ENCODE peak calls at places on chromosomes 16 and 17, in four cellular contexts. One of them, this sample, is unnamed. For H3K9me3, the result is how much of the 10 kb centered on the place peaks cover.

GRCh38 chr16:58495861-58496331 is 4.0 kb upstream of the NDRG4 start:
- DNase-seq in BE2C: no peak
- DNase-seq in A549: no peak
- DNase-seq in neural progenitor cell: peak
- DNase-seq in this sample: no peak

GRCh38 chr16:53881371-53881770 is 177.4 kb downstream of the FTO start:
- DNase-seq in neural progenitor cell: no peak
- DNase-seq in BE2C: no peak
- DNase-seq in A549: peak
- DNase-seq in this sample: no peak

GRCh38 chr16:84836234-84836647 is 16.5 kb downstream of the CRISPLD2 start:
- DNase-seq in neural progenitor cell: peak
- DNase-seq in BE2C: no peak
- DNase-seq in A549: no peak
- DNase-seq in this sample: peak

GRCh38 chr16:54280751-54281150 is 5.8 kb downstream of the IRX3 start:
- DNase-seq in neural progenitor cell: no peak
- DNase-seq in A549: no peak
- DNase-seq in BE2C: no peak
- DNase-seq in this sample: no peak

GRCh38 chr16:81265658-81266451 is 27.4 kb downstream of the BCO1 start:
- DNase-seq in neural progenitor cell: no peak
- DNase-seq in A549: no peak
- DNase-seq in BE2C: peak
- DNase-seq in this sample: no peak

GRCh38 chr16:27209591-27209990 is 6.3 kb downstream of the KDM8 start:
- DNase-seq in neural progenitor cell: no peak
- DNase-seq in BE2C: no peak
- DNase-seq in A549: no peak
- DNase-seq in this sample: no peak

GRCh38 chr16:20915733-20916132 is 15.2 kb downstream of the LYRM1 start:
- DNase-seq in A549: no peak
- DNase-seq in neural progenitor cell: no peak
- DNase-seq in BE2C: peak
- DNase-seq in this sample: no peak

GRCh38 chr17:60947100-60947499 is 269.4 kb downstream of the BCAS3 start:
- DNase-seq in A549: no peak
- DNase-seq in BE2C: no peak
- DNase-seq in neural progenitor cell: no peak
- DNase-seq in this sample: peak

GRCh38 chr16:74623846-74624245 is 16.9 kb upstream of the GLG1 start:
- DNase-seq in A549: no peak
- DNase-seq in neural progenitor cell: no peak
- DNase-seq in BE2C: no peak
- DNase-seq in this sample: no peak

GRCh38 chr17:65131946-65132345 is 5.2 kb upstream of the RGS9 start:
- DNase-seq in neural progenitor cell: no peak
- DNase-seq in BE2C: no peak
- DNase-seq in A549: peak
- DNase-seq in this sample: peak

GRCh38 chr17:15884731-15885130 is 60.2 kb upstream of the ADORA2B start:
- DNase-seq in neural progenitor cell: no peak
- DNase-seq in BE2C: no peak
- DNase-seq in A549: no peak
- DNase-seq in this sample: no peak

GRCh38 chr17:50221500-50222480 is 20.4 kb upstream of the COL1A1 start:
- DNase-seq in A549: no peak
- DNase-seq in BE2C: no peak
- DNase-seq in neural progenitor cell: no peak
- DNase-seq in this sample: peak

GRCh38 chr16:77431131-77431670 is 3.6 kb downstream of the ADAMTS18 start:
- DNase-seq in BE2C: no peak
- DNase-seq in A549: no peak
- DNase-seq in neural progenitor cell: no peak
- DNase-seq in this sample: no peak

GRCh38 chr16:60064026-60064425 is 1329.9 kb upstream of the GOT2 start:
- DNase-seq in A549: no peak
- DNase-seq in neural progenitor cell: no peak
- DNase-seq in BE2C: no peak
- DNase-seq in this sample: no peak
- H3K9me3 ChIP-seq in A549: under half
- H3K9me3 ChIP-seq in neural progenitor cell: under half
- H3K9me3 ChIP-seq in BE2C: under half
- H3K9me3 ChIP-seq in this sample: under half

GRCh38 chr16:66886914-66887313 is 6.6 kb downstream of the PDP2 start:
- DNase-seq in A549: no peak
- DNase-seq in BE2C: no peak
- DNase-seq in neural progenitor cell: no peak
- DNase-seq in this sample: no peak

GRCh38 chr16:66891360-66891759 is 11.0 kb downstream of the PDP2 start:
- DNase-seq in neural progenitor cell: no peak
- DNase-seq in A549: no peak
- DNase-seq in BE2C: no peak
- DNase-seq in this sample: no peak

GRCh38 chr16:66890796-66891195 is 10.5 kb downstream of the PDP2 start:
- DNase-seq in neural progenitor cell: no peak
- DNase-seq in BE2C: no peak
- DNase-seq in A549: no peak
- DNase-seq in this sample: no peak

GRCh38 chr16:66889622-66890021 is 9.3 kb downstream of the PDP2 start:
- DNase-seq in neural progenitor cell: no peak
- DNase-seq in BE2C: no peak
- DNase-seq in A549: no peak
- DNase-seq in this sample: no peak

DNA sequence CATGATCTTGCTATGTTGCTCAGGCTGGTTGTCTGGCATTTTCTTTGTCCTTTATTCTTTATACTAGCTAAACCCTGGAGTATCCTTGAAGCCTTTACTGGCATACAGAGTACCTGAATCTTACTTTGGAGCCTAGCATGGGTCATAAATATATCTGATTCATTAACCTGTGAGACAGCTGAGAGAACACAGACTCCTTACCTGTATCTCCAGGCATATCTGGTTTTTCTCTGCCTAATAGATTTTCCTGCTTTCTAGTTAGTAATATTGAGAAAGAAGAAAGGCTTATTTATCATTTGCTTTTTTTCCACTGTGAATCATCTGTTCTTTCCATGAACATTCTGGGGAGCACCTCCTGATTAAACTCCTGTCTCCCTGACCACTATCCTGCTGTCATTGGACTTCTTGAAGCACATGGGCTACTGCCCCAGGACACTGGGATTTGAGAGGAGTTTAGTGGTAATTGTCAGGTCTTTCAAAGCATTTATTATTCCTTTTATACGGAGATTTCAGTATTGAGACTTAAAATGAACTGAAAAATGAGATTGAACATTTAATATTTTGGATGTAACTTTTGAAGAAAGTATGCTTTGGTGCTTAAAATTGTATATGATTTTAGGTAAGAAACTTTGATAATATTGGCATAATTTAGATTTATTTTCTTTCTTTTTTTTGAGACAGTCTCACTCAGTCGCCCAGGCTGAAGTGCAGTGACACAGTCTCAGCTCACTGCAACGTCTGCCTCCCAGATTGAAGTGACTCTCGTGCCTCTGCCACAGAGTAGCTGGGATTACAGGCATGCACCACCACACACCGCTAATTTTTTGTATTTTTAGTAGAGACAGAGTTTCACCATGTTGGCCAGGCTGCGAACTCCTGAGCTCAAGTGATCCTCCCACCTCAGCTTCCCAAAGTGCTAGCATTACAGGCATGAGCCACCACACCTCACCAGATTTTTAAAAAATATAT is 8.6 kb downstream of the PDP2 start:
- DNase-seq in BE2C: no peak
- DNase-seq in neural progenitor cell: no peak
- DNase-seq in A549: no peak
- DNase-seq in this sample: no peak
- H3K4me3 ChIP-seq in BE2C: no peak
- H3K4me3 ChIP-seq in neural progenitor cell: no peak
- H3K4me3 ChIP-seq in A549: no peak
- H3K4me3 ChIP-seq in this sample: no peak

GRCh38 chr16:35386619-35387018 is 1927.2 kb downstream of the TP53TG3F start:
- DNase-seq in A549: no peak
- DNase-seq in BE2C: no peak
- DNase-seq in neural progenitor cell: no peak
- DNase-seq in this sample: no peak
- H3K9me3 ChIP-seq in A549: under half
- H3K9me3 ChIP-seq in BE2C: under half
- H3K9me3 ChIP-seq in neural progenitor cell: under half
- H3K9me3 ChIP-seq in this sample: under half

GRCh38 chr17:44038604-44039007 is 23.8 kb upstream of the TMEM101 start:
- DNase-seq in BE2C: peak
- DNase-seq in A549: no peak
- DNase-seq in neural progenitor cell: no peak
- DNase-seq in this sample: no peak

GRCh38 chr17:44043326-44043725 is 23.1 kb downstream of the LSM12 start:
- DNase-seq in A549: no peak
- DNase-seq in BE2C: no peak
- DNase-seq in neural progenitor cell: no peak
- DNase-seq in this sample: no peak

GRCh38 chr17:44044092-44044491 is 22.4 kb downstream of the LSM12 start:
- DNase-seq in BE2C: no peak
- DNase-seq in A549: no peak
- DNase-seq in neural progenitor cell: no peak
- DNase-seq in this sample: peak

GRCh38 chr17:44045493-44045892 is 21.0 kb downstream of the LSM12 start:
- DNase-seq in A549: no peak
- DNase-seq in BE2C: no peak
- DNase-seq in neural progenitor cell: no peak
- DNase-seq in this sample: no peak

GRCh38 chr17:44039829-44040635 is 25.3 kb upstream of the TMEM101 start:
- DNase-seq in A549: no peak
- DNase-seq in BE2C: no peak
- DNase-seq in neural progenitor cell: no peak
- DNase-seq in this sample: no peak
- H3K4me3 ChIP-seq in A549: no peak
- H3K4me3 ChIP-seq in BE2C: no peak
- H3K4me3 ChIP-seq in neural progenitor cell: no peak
- H3K4me3 ChIP-seq in this sample: no peak

GRCh38 chr17:26818736-26819135 is 475.2 kb upstream of the WSB1 start:
- DNase-seq in A549: no peak
- DNase-seq in neural progenitor cell: peak
- DNase-seq in BE2C: no peak
- DNase-seq in this sample: no peak
- H3K9me3 ChIP-seq in A549: half or more
- H3K9me3 ChIP-seq in neural progenitor cell: half or more
- H3K9me3 ChIP-seq in BE2C: under half
- H3K9me3 ChIP-seq in this sample: under half

GRCh38 chr16:70522216-70523000 is 946 bp downstream of the COG4 start:
- DNase-seq in neural progenitor cell: no peak
- DNase-seq in BE2C: no peak
- DNase-seq in A549: no peak
- DNase-seq in this sample: peak

GRCh38 chr16:70526403-70526802 is 2.8 kb downstream of the SF3B3 start:
- DNase-seq in neural progenitor cell: no peak
- DNase-seq in A549: no peak
- DNase-seq in BE2C: no peak
- DNase-seq in this sample: no peak

GRCh38 chr16:70523621-70524405 is at the start of gene SF3B3:
- DNase-seq in BE2C: peak
- DNase-seq in neural progenitor cell: peak
- DNase-seq in A549: peak
- DNase-seq in this sample: peak

GRCh38 chr16:70523013-70523620 is at the start of gene COG4:
- DNase-seq in BE2C: peak
- DNase-seq in neural progenitor cell: peak
- DNase-seq in A549: peak
- DNase-seq in this sample: peak

GRCh38 chr16:70520612-70521297 is 2.6 kb downstream of the COG4 start:
- DNase-seq in A549: no peak
- DNase-seq in BE2C: no peak
- DNase-seq in neural progenitor cell: no peak
- DNase-seq in this sample: no peak
- H3K4me3 ChIP-seq in A549: no peak
- H3K4me3 ChIP-seq in BE2C: no peak
- H3K4me3 ChIP-seq in neural progenitor cell: no peak
- H3K4me3 ChIP-seq in this sample: no peak

GRCh38 chr16:35409503-35409902 is 1950.1 kb downstream of the TP53TG3F start:
- DNase-seq in BE2C: no peak
- DNase-seq in A549: no peak
- DNase-seq in neural progenitor cell: no peak
- DNase-seq in this sample: no peak
- H3K9me3 ChIP-seq in BE2C: under half
- H3K9me3 ChIP-seq in A549: under half
- H3K9me3 ChIP-seq in neural progenitor cell: under half
- H3K9me3 ChIP-seq in this sample: under half

GRCh38 chr17:62792122-62792800 is 15.9 kb downstream of the MARCHF10 start:
- DNase-seq in A549: peak
- DNase-seq in neural progenitor cell: no peak
- DNase-seq in BE2C: no peak
- DNase-seq in this sample: peak

GRCh38 chr17:62790554-62790953 is 17.6 kb downstream of the MARCHF10 start:
- DNase-seq in neural progenitor cell: no peak
- DNase-seq in BE2C: no peak
- DNase-seq in A549: no peak
- DNase-seq in this sample: peak

GRCh38 chr17:62782730-62783260 is 25.3 kb downstream of the MARCHF10 start:
- DNase-seq in neural progenitor cell: no peak
- DNase-seq in BE2C: no peak
- DNase-seq in A549: no peak
- DNase-seq in this sample: no peak

GRCh38 chr17:62791235-62792121 is 16.6 kb downstream of the MARCHF10 start:
- DNase-seq in BE2C: no peak
- DNase-seq in A549: peak
- DNase-seq in neural progenitor cell: no peak
- DNase-seq in this sample: peak

DNA sequence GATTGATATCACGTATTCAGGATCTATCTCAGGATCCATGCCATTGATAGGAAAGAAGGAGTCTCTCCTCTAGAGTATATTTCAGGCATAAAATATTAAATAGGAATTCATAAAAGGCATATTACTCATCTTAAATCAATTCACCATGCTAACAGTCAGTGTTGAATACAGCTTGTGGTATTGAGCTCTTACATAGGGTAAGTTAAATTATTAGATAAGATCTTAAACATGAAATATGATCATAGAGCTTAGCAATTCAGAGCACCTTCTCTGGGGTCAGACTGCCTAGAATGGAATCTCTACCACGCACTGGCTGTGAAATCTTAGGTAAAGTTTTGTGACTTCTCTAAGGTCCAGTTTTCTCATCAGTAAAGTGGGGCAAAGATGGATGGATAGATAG is 20.8 kb downstream of the MARCHF10 start:
- DNase-seq in BE2C: no peak
- DNase-seq in neural progenitor cell: no peak
- DNase-seq in A549: no peak
- DNase-seq in this sample: no peak
- H3K4me3 ChIP-seq in BE2C: no peak
- H3K4me3 ChIP-seq in neural progenitor cell: no peak
- H3K4me3 ChIP-seq in A549: no peak
- H3K4me3 ChIP-seq in this sample: no peak

This sample was measured in SJSA1.